ENCODE peak calls at places on chromosome 10, in six cellular contexts. A, C, I, F, L and W are unnamed samples.

GRCh38 chr10:44961231-44961571 is 1.6 kb downstream of the RASSF4 start:
- DNase-seq in A (no peak), C (no peak), I (no peak), F (no peak), L (no peak), W (no peak)

GRCh38 chr10:74930962-74931361 is 104.6 kb downstream of the KAT6B start:
- DNase-seq in A (no peak), C (no peak), I (no peak), F (no peak), L (no peak), W (peak)

GRCh38 chr10:108709927-108710722 is 1213.2 kb downstream of the XPNPEP1 start:
- DNase-seq in A (no peak), C (no peak), I (peak), F (no peak), L (no peak), W (no peak)

GRCh38 chr10:42836771-42837468 is 54.3 kb downstream of the BMS1 start:
- DNase-seq in A (peak), C (no peak), I (peak), F (peak), L (peak), W (no peak)

GRCh38 chr10:20443094-20443493 is 454.0 kb downstream of the NEBL start:
- DNase-seq in A (no peak), C (no peak), I (no peak), F (no peak), L (no peak), W (no peak)

GRCh38 chr10:3107426-3107961 is 40.1 kb downstream of the PFKP start:
- DNase-seq in A (peak), C (peak), I (peak), F (peak), L (no peak), W (peak)

GRCh38 chr10:60914676-60915075 is 29.3 kb downstream of the RHOBTB1 start:
- DNase-seq in A (no peak), C (peak), I (no peak), F (peak), L (no peak), W (no peak)

GRCh38 chr10:42753507-42754154 is 29.0 kb upstream of the BMS1 start:
- DNase-seq in A (no peak), C (no peak), I (no peak), F (no peak), L (no peak), W (no peak)

GRCh38 chr10:59470570-59470969 is 108.2 kb upstream of the FAM13C start:
- DNase-seq in A (no peak), C (no peak), I (no peak), F (no peak), L (no peak), W (no peak)

GRCh38 chr10:87818505-87819273 is 663 bp upstream of the ATAD1 start:
- DNase-seq in A (peak), C (peak), I (peak), F (peak), L (peak), W (no peak)

GRCh38 chr10:32149257-32149955 is 93.2 kb upstream of the KIF5B start:
- DNase-seq in A (peak), C (peak), I (peak), F (peak), L (peak), W (no peak)

GRCh38 chr10:12807096-12807755 is 194.3 kb downstream of the CCDC3 start:
- DNase-seq in A (no peak), C (no peak), I (no peak), F (no peak), L (no peak), W (no peak)

GRCh38 chr10:49179699-49180511 is 8.3 kb downstream of the TMEM273 start:
- DNase-seq in A (no peak), C (no peak), I (no peak), F (no peak), L (peak), W (no peak)

GRCh38 chr10:3890602-3891352 is 105.8 kb upstream of the KLF6 start:
- DNase-seq in A (no peak), C (no peak), I (no peak), F (no peak), L (no peak), W (no peak)